ENCODE peak calls at places on chromosome 15, in nine cellular contexts. H, G, M, Z, W, D, N, V and I are unnamed samples.

GRCh38 chr15:63256433-63256884 is 20.9 kb upstream of the APH1B start:
- DNase-seq in H (peak; percentile 78), G (no peak), M (no peak), Z (no peak), W (no peak), D (peak; percentile 66), N (no peak), V (no peak), I (peak; percentile 90)

GRCh38 chr15:62187425-62187824 is 22.3 kb upstream of the C2CD4B start:
- DNase-seq in H (no peak), G (no peak), M (no peak), Z (no peak), W (no peak), D (no peak), N (no peak), V (no peak), I (no peak)

GRCh38 chr15:41465822-41466421 is 27.8 kb upstream of the ITPKA start:
- DNase-seq in H (peak; percentile 43), G (peak; percentile 26), M (peak; percentile 38), Z (no peak), W (no peak), D (peak; percentile 38), N (no peak), V (no peak), I (peak; percentile 70)

GRCh38 chr15:76204916-76205460 is 106.3 kb downstream of the ETFA start:
- DNase-seq in H (no peak), G (no peak), M (no peak), Z (no peak), W (no peak), D (no peak), N (no peak), V (no peak), I (no peak)

GRCh38 chr15:62337934-62338333 is 172.8 kb upstream of the C2CD4B start:
- DNase-seq in H (no peak), G (no peak), M (no peak), Z (no peak), W (no peak), D (no peak), N (no peak), V (no peak), I (no peak)

GRCh38 chr15:43881944-43882343 is 55.1 kb downstream of the WDR76 start:
- DNase-seq in H (peak; percentile 9), G (no peak), M (no peak), Z (no peak), W (no peak), D (no peak), N (no peak), V (peak; percentile 6), I (peak; percentile 23)

GRCh38 chr15:84023636-84024035 is 211.9 kb upstream of the GOLGA6L4 start:
- DNase-seq in H (peak; percentile 7), G (peak; percentile 18), M (no peak), Z (no peak), W (no peak), D (no peak), N (no peak), V (no peak), I (peak; percentile 75)

GRCh38 chr15:37122703-37123102 is 22.4 kb upstream of the MEIS2 start:
- DNase-seq in H (no peak), G (no peak), M (no peak), Z (no peak), W (no peak), D (no peak), N (no peak), V (no peak), I (no peak)

GRCh38 chr15:63050737-63051700 is 8.5 kb downstream of the TPM1 start:
- DNase-seq in H (peak; percentile 80), G (no peak), M (peak; percentile 78), Z (no peak), W (no peak), D (peak; percentile 91), N (peak; percentile 8), V (peak; percentile 62), I (peak; percentile 35)

GRCh38 chr15:48628832-48629231 is 16.7 kb downstream of the FBN1 start:
- DNase-seq in H (no peak), G (no peak), M (no peak), Z (no peak), W (no peak), D (no peak), N (no peak), V (no peak), I (no peak)

GRCh38 chr15:31434418-31435255 is 108.0 kb downstream of the KLF13 start:
- DNase-seq in H (peak; percentile 41), G (peak; percentile 79), M (no peak), Z (peak; percentile 91), W (peak; percentile 64), D (peak; percentile 88), N (no peak), V (no peak), I (no peak)

GRCh38 chr15:88918738-88919137 is 5.6 kb upstream of the MFGE8 start:
- DNase-seq in H (peak; percentile 99), G (peak; percentile 31), M (no peak), Z (no peak), W (no peak), D (peak; percentile 99), N (no peak), V (no peak), I (peak; percentile 95)

GRCh38 chr15:70395164-70395563 is 297.4 kb upstream of the TLE3 start:
- DNase-seq in H (no peak), G (no peak), M (no peak), Z (no peak), W (no peak), D (no peak), N (no peak), V (no peak), I (no peak)

GRCh38 chr15:73677146-73677607 is 7.0 kb upstream of the CD276 start:
- DNase-seq in H (peak; percentile 66), G (peak; percentile 51), M (peak; percentile 52), Z (peak; percentile 50), W (peak; percentile 17), D (peak; percentile 49), N (no peak), V (peak; percentile 10), I (peak; percentile 70)

GRCh38 chr15:38996111-38996541 is 431.5 kb upstream of the RASGRP1 start:
- DNase-seq in H (peak; percentile 87), G (no peak), M (no peak), Z (no peak), W (no peak), D (peak; percentile 65), N (no peak), V (no peak), I (no peak)

GRCh38 chr15:44125879-44126278 is 69.2 kb downstream of the FRMD5 start:
- DNase-seq in H (no peak), G (no peak), M (no peak), Z (no peak), W (no peak), D (no peak), N (no peak), V (no peak), I (no peak)

GRCh38 chr15:45522179-45522930 is at the start of gene SLC30A4:
- DNase-seq in H (peak; percentile 32), G (peak; percentile 47), M (peak; percentile 76), Z (peak; percentile 58), W (peak; percentile 28), D (peak; percentile 29), N (no peak), V (no peak), I (peak; percentile 46)

GRCh38 chr15:52013151-52013791 is 5.7 kb upstream of the MAPK6 start:
- DNase-seq in H (peak; percentile 74), G (no peak), M (no peak), Z (no peak), W (no peak), D (no peak), N (no peak), V (no peak), I (no peak)

GRCh38 chr15:64515196-64515595 is 54.8 kb downstream of the ZNF609 start:
- DNase-seq in H (no peak), G (no peak), M (no peak), Z (no peak), W (no peak), D (no peak), N (no peak), V (no peak), I (no peak)

GRCh38 chr15:33547876-33548275 is 237.1 kb downstream of the RYR3 start:
- DNase-seq in H (peak; percentile 21), G (no peak), M (no peak), Z (no peak), W (no peak), D (peak; percentile 13), N (no peak), V (no peak), I (peak; percentile 56)

GRCh38 chr15:72866086-72866646 is 82.6 kb upstream of the ADPGK start:
- DNase-seq in H (no peak), G (no peak), M (no peak), Z (no peak), W (no peak), D (no peak), N (no peak), V (no peak), I (no peak)

GRCh38 chr15:69730281-69731235 is 277.9 kb downstream of the RPLP1 start:
- DNase-seq in H (no peak), G (no peak), M (no peak), Z (no peak), W (no peak), D (no peak), N (no peak), V (no peak), I (no peak)